ENCODE peak calls at places on chromosome 6, in four cellular contexts. Z, L, O and D are unnamed samples.

GRCh38 chr6:25700841-25701240 is 48.8 kb downstream of the SCGN start:
- DNase-seq in Z (no peak), L (no peak), O (no peak), D (no peak)

GRCh38 chr6:116366740-116367275 is 3.9 kb upstream of the DSE start:
- DNase-seq in Z (no peak), L (no peak), O (no peak), D (no peak)

GRCh38 chr6:52909131-52909530 is 367 bp downstream of the GSTA3 start:
- DNase-seq in Z (no peak), L (no peak), O (no peak), D (no peak)

GRCh38 chr6:79111549-79111948 is 33.5 kb upstream of the PHIP start:
- DNase-seq in Z (no peak), L (no peak), O (no peak), D (no peak)

GRCh38 chr6:51915098-51915497 is 172.3 kb downstream of the PKHD1 start:
- DNase-seq in Z (no peak), L (no peak), O (no peak), D (no peak)

GRCh38 chr6:75351570-75351969 is 67.0 kb upstream of the TMEM30A start:
- DNase-seq in Z (no peak), L (no peak), O (no peak), D (no peak)

GRCh38 chr6:150016324-150017185 is 8.8 kb downstream of the RAET1L start:
- DNase-seq in Z (peak), L (peak), O (peak), D (peak)

GRCh38 chr6:170147832-170148708 is 142.8 kb downstream of the DLL1 start:
- DNase-seq in Z (peak), L (no peak), O (no peak), D (no peak)

GRCh38 chr6:37109714-37110454 is 60.1 kb upstream of the PIM1 start:
- DNase-seq in Z (no peak), L (no peak), O (peak), D (peak)

GRCh38 chr6:161109366-161109765 is 117.8 kb downstream of the MAP3K4 start:
- DNase-seq in Z (no peak), L (no peak), O (no peak), D (no peak)

GRCh38 chr6:33716379-33716778 is 4.9 kb upstream of the UQCC2 start:
- DNase-seq in Z (no peak), L (no peak), O (no peak), D (no peak)

GRCh38 chr6:110658621-110659211 is 156.6 kb downstream of the CDK19 start:
- DNase-seq in Z (no peak), L (no peak), O (no peak), D (no peak)

GRCh38 chr6:92495246-92495645 is 924.1 kb downstream of the EPHA7 start:
- DNase-seq in Z (no peak), L (no peak), O (no peak), D (no peak)

GRCh38 chr6:154805288-154805911 is 72.2 kb downstream of the SCAF8 start:
- DNase-seq in Z (no peak), L (no peak), O (peak), D (peak)

GRCh38 chr6:29847871-29848630 is 20.4 kb downstream of the HLA-G start:
- DNase-seq in Z (peak), L (peak), O (peak), D (peak)

GRCh38 chr6:97586344-97586743 is 303.3 kb upstream of the MMS22L start:
- DNase-seq in Z (no peak), L (no peak), O (no peak), D (no peak)

GRCh38 chr6:24797596-24798216 is 1.0 kb downstream of the ARMH2 start:
- DNase-seq in Z (no peak), L (no peak), O (no peak), D (no peak)

GRCh38 chr6:136640132-136640915 is 90.1 kb upstream of the MAP7 start:
- DNase-seq in Z (no peak), L (no peak), O (no peak), D (no peak)

GRCh38 chr6:130625825-130626500 is 201.2 kb upstream of the SMLR1 start:
- DNase-seq in Z (no peak), L (no peak), O (no peak), D (no peak)

GRCh38 chr6:136604328-136604825 is 54.2 kb upstream of the MAP7 start:
- DNase-seq in Z (no peak), L (no peak), O (no peak), D (no peak)

GRCh38 chr6:18447552-18447951 is 60.4 kb downstream of the RNF144B start:
- DNase-seq in Z (no peak), L (no peak), O (no peak), D (no peak)

GRCh38 chr6:156776841-156777576 is at the start of gene ARID1B:
- DNase-seq in Z (peak), L (peak), O (peak), D (peak)

GRCh38 chr6:136103763-136104311 is 146.3 kb downstream of the MTFR2 start:
- DNase-seq in Z (peak), L (peak), O (no peak), D (no peak)

GRCh38 chr6:163367388-163368183 is 46.9 kb upstream of the QKI start:
- DNase-seq in Z (no peak), L (no peak), O (no peak), D (no peak)

GRCh38 chr6:89951574-89952360 is 57.5 kb downstream of the GJA10 start:
- DNase-seq in Z (no peak), L (no peak), O (no peak), D (no peak)

GRCh38 chr6:92000112-92000511 is 1413.2 kb upstream of the MAP3K7 start:
- DNase-seq in Z (no peak), L (no peak), O (no peak), D (no peak)

GRCh38 chr6:163324928-163325784 is 89.4 kb upstream of the QKI start:
- DNase-seq in Z (peak), L (peak), O (no peak), D (no peak)

GRCh38 chr6:118813795-118814194 is 80.2 kb upstream of the ASF1A start:
- DNase-seq in Z (no peak), L (no peak), O (no peak), D (no peak)

DNA sequence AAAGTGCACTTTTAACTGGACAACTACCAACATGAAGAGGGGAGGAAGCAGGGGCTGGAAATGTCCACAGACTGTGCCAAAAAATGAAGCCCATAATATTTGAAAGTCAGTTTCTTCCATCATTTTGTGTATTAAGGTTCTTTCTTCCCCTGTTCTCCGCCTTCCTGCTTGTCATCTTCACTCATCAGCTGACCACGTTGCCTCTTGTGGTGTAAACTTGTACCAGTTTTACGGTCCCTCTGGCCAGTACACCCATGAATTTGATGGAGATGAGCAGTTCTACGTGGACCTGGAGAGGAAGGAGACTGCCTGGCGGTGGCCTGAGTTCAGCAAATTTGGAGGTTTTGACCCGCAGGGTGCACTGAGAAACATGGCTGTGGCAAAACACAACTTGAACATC is 3.9 kb downstream of the HLA-DQA1 start:
- DNase-seq in Z (no peak), L (no peak), O (no peak), D (no peak)
- TF ChIP-seq POLR2A in Z (no peak), L (no peak), O (no peak), D (no peak)

GRCh38 chr6:4069199-4069598 is 9.7 kb downstream of the FAM217A start:
- DNase-seq in Z (no peak), L (no peak), O (no peak), D (no peak)

GRCh38 chr6:4071330-4071729 is 7.6 kb downstream of the FAM217A start:
- DNase-seq in Z (no peak), L (no peak), O (no peak), D (no peak)

GRCh38 chr6:4067673-4068072 is 11.3 kb downstream of the FAM217A start:
- DNase-seq in Z (no peak), L (no peak), O (no peak), D (no peak)

DNA sequence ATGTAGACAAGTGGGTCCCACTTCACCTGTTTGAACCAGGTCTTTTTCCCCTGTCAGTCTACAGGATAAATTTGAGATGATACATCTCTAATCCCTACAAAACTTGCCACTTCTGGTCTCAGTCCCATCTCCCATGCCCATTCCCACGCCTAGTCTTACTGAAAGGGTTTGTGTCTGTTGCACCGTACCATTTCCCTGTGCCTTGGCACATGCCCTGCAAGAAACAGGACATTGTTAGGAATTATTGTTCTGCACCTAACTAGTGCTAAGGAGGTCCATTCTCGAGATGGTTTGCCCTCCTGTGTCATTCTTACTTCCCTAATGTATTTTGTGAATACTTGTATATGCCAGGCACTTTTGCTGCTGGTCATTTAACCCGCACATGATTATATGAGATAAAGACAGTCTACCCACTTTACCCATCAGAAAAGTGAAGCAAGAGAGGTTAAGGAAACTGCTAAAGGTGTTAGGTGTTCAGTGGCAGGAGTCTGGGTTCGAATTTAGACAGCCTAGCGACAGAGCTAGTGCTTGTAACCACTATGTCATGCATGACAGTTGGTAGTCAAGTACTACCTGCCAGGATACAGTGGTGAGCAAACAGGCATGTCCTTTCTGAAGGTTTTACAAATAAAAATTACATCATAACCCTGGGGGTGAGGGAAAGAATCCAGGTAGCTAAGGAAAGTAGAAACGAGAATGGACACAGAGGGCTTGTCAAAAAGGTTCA is 12.7 kb downstream of the FAM217A start:
- DNase-seq in Z (no peak), L (no peak), O (no peak), D (no peak)
- TF ChIP-seq POLR2A in Z (no peak), L (no peak), O (peak), D (no peak)

DNA sequence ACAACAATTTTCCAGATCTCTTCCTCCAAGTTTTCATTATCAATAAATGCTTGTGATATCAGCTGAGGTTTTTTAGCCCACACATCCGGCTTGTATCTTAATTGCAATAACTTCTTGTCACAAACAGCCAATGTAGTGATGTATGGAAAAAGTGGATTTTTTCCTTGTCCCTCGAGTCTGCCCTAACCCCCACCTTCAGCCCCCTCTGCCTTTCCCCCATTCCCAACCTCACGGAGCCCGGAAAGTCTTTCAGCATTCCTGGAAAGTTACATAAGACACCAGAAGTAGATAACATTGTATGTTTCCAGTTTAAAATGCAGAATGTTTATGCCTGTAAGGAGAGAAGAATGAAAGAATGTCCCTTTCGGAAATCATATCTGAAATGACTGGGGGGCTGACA is 179.2 kb upstream of the PHACTR1 start:
- DNase-seq in Z (no peak), L (no peak), O (no peak), D (no peak)
- TF ChIP-seq POLR2A in Z (no peak), L (no peak), O (no peak), D (no peak)

GRCh38 chr6:137723273-137724017 is 143.6 kb upstream of the TNFAIP3 start:
- DNase-seq in Z (no peak), L (no peak), O (no peak), D (no peak)
- TF ChIP-seq POLR2A in Z (no peak), L (no peak), O (no peak), D (no peak)

GRCh38 chr6:148747145-148747492 is 289 bp downstream of the UST start:
- DNase-seq in Z (peak), L (peak), O (no peak), D (no peak)

GRCh38 chr6:148749678-148750077 is 2.8 kb downstream of the UST start:
- DNase-seq in Z (no peak), L (no peak), O (no peak), D (no peak)

GRCh38 chr6:148745926-148746325 is 904 bp upstream of the UST start:
- DNase-seq in Z (no peak), L (no peak), O (no peak), D (no peak)

GRCh38 chr6:148746363-148747144 is at the start of gene UST:
- DNase-seq in Z (peak), L (peak), O (peak), D (peak)

DNA sequence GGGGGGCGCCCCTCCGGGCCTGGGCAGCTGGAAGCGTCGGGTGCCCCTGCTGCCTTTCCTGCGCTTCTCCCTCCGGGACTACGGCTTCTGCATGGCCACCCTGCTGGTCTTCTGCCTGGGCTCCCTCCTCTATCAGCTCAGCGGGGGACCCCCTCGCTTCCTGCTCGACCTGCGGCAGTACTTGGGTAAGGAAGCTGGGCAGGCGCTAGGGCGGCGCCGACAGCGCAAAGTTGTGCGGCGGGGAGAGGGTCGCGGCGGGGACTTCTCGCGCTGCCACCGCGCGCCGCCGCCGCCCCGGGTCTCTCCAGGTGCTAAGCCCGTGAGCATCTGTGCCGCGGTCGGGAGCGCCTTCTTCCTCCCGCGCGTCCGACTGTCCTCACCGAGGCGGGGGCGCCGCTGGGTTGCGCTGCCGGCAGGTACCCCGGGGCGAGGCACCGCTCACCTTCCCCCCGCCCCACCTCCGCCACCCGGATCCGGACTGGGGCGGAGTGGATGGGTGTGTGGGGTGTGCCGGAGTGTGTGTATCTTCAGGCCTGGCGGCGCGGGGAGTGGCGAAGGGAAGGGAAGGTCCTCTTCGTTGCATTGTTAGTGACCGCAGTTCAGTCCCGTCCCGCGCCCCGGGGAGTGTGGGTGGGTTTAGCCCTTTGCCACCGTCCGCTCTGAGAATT is 797 bp downstream of the UST start:
- DNase-seq in Z (peak), L (peak), O (no peak), D (no peak)
- TF ChIP-seq POLR2A in Z (no peak), L (no peak), O (no peak), D (no peak)

GRCh38 chr6:27811383-27811782 is 100.8 kb downstream of the OR2B2 start:
- DNase-seq in Z (no peak), L (no peak), O (no peak), D (peak)

GRCh38 chr6:27809939-27810767 is 102.0 kb downstream of the OR2B2 start:
- DNase-seq in Z (peak), L (peak), O (peak), D (peak)

GRCh38 chr6:27812805-27813626 is 99.2 kb downstream of the OR2B2 start:
- DNase-seq in Z (no peak), L (no peak), O (no peak), D (peak)

GRCh38 chr6:27810768-27811298 is 101.4 kb downstream of the OR2B2 start:
- DNase-seq in Z (no peak), L (no peak), O (no peak), D (no peak)

GRCh38 chr6:27812078-27812804 is 100.0 kb downstream of the OR2B2 start:
- DNase-seq in Z (no peak), L (no peak), O (no peak), D (no peak)
- TF ChIP-seq POLR2A in Z (no peak), L (no peak), O (no peak), D (no peak)

DNA sequence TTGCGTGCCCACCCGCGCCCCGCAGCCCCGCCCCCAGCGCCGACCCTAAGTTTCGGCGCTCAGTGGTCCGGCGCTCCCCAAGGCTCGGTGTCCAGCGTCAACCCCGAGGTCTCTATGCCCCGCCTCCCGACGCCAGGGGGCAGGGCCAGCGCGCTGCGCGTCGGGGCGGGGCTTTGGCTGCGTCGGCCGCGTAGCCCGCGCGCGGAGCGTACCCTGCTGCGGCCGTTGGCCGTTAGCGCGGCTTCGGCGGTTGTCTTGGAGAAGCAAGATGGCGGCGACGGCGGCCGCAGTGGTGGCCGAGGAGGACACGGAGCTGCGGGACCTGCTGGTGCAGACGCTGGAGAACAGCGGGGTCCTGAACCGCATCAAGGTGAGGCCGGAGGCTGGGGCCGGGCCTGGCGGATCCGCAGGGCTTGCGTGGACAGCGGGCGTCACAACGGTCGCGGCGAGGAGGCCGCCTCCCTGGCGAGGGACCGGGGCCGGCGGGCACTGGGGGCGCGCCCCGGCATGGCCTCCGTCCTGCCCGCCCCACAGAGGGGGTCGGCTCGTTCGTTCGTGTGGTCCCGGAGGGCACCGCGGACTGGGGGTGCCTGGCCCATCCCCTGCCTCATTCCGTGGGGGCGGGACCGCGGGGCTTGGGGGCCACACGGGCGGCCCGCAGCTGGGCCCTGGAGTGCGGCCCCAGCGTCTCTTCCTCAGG is at the start of gene CEP43:
- DNase-seq in Z (peak), L (peak), O (peak), D (peak)
- TF ChIP-seq POLR2A in Z (no peak), L (no peak), O (peak), D (peak)

DNA sequence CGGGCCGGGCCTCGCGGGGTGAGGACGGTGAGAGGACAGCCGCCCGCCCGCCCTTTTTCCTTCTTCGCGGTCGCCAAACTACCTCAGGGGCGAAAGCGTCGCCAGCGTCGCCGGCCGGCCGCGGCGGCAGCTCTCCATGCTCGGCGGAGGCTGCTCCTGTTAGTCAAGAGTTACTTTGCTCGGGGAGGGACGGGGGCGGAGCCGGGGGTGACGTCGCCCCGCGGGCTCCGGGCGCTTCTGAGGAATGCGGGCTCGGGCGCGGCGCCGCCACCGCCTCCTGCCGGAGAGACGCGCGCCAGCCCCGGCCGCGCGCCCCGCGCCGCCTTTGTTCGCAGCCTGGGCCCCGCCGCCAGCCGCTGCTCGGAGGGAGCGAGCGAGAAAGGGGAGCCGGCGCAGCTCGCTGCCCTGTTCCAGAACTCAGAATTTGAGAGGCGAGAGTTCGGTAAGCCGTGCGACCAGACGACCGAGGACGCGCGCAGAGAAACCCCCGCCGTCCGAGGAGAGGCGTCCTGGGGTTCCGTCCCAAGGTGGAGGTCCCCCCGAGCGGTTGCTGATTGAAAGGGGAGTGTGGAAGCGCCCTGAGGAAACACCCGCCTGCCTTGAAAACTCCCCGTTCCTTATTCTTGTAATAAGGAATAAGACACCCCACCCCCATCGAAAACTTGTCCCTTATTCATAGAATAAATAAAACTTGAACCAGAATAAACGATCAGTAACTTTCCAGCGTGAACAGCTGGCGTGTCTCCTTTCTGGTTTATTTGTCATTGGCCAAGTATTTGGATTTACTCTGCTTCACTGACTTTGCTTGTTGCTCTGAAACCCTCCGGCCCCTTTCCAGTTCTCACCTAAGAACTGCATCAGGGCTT is at the start of gene PTPRK:
- DNase-seq in Z (peak), L (peak), O (peak), D (peak)
- TF ChIP-seq POLR2A in Z (peak), L (peak), O (no peak), D (no peak)